ENCODE peak calls at places on chromosomes 12 and 14, in seven cellular contexts. M is A549, D is left lung, F is heart left ventricle, K is AG10803, G is testis, L is stomach. B is an unnamed sample.

GRCh38 chr12:25072901-25073645 is 121.9 kb downstream of the DNAI7 start:
- DNase-seq in K (no peak), F (no peak), L (no peak), G (no peak), D (no peak), M (no peak), B (no peak)

GRCh38 chr12:120368789-120369475 is at the start of gene MSI1:
- DNase-seq in K (no peak), F (no peak), L (no peak), D (no peak), M (no peak), G (no peak), B (no peak)

GRCh38 chr12:113261847-113262470 is 40.7 kb downstream of the TPCN1 start:
- DNase-seq in D (no peak), K (no peak), F (no peak), M (no peak), G (no peak), L (no peak), B (peak; percentile 55)

GRCh38 chr14:72352012-72352411 is 419.8 kb downstream of the RGS6 start:
- DNase-seq in L (no peak), K (no peak), M (no peak), F (no peak), G (no peak), D (no peak), B (no peak)

GRCh38 chr12:12327802-12328201 is 22.2 kb downstream of the MANSC1 start:
- DNase-seq in L (no peak), F (no peak), D (no peak), G (no peak), M (peak; percentile 82), K (peak; percentile 72), B (peak; percentile 82)

GRCh38 chr14:71680733-71681387 is 251.4 kb upstream of the RGS6 start:
- DNase-seq in D (no peak), M (no peak), K (no peak), L (no peak), F (no peak), G (no peak), B (no peak)

GRCh38 chr12:102883204-102883799 is 33.7 kb downstream of the PAH start:
- DNase-seq in D (no peak), M (peak; percentile 58), G (peak; percentile 82), F (no peak), L (peak; percentile 60), K (peak; percentile 43), B (peak; percentile 45)

GRCh38 chr12:94026566-94026965 is 121.8 kb upstream of the PLXNC1 start:
- DNase-seq in M (no peak), D (no peak), L (no peak), F (no peak), K (peak; percentile 43), G (no peak), B (no peak)

GRCh38 chr14:67814826-67815225 is 1.6 kb downstream of the ZFYVE26 start:
- DNase-seq in D (no peak), K (no peak), G (no peak), F (no peak), M (no peak), L (no peak), B (no peak)

GRCh38 chr12:65123435-65124063 is 2.4 kb upstream of the WIF1 start:
- DNase-seq in G (no peak), F (no peak), D (no peak), M (peak; percentile 51), K (peak; percentile 31), L (no peak), B (peak; percentile 61)

GRCh38 chr12:109436181-109436546 is 40.9 kb downstream of the KCTD10 start:
- DNase-seq in K (peak; percentile 58), G (no peak), M (no peak), D (no peak), F (no peak), L (no peak), B (no peak)

GRCh38 chr14:67999693-68000384 is 180.3 kb downstream of the RAD51B start:
- DNase-seq in G (no peak), L (no peak), M (peak; percentile 71), F (no peak), K (peak; percentile 81), D (no peak), B (peak; percentile 67)

GRCh38 chr12:104426926-104427546 is 29.7 kb upstream of the CHST11 start:
- DNase-seq in F (no peak), K (peak; percentile 86), M (no peak), D (no peak), G (no peak), L (no peak), B (peak; percentile 73)

GRCh38 chr12:100797246-100797645 is 2.7 kb downstream of the ANO4 start:
- DNase-seq in K (no peak), G (no peak), F (no peak), L (no peak), M (no peak), D (no peak), B (no peak)

GRCh38 chr12:5716221-5716620 is 228.8 kb downstream of the ANO2 start:
- DNase-seq in D (no peak), L (no peak), M (no peak), K (peak; percentile 32), G (no peak), F (no peak), B (no peak)

GRCh38 chr12:78241472-78241871 is 410.8 kb downstream of the NAV3 start:
- DNase-seq in M (no peak), L (no peak), G (no peak), D (no peak), F (no peak), K (no peak), B (no peak)

GRCh38 chr12:109581856-109582255 is 8.3 kb downstream of the MVK start:
- DNase-seq in M (no peak), G (no peak), L (no peak), F (no peak), K (peak; percentile 19), D (peak; percentile 58), B (peak; percentile 72)

GRCh38 chr14:23831591-23831990 is 122.0 kb upstream of the DHRS4 start:
- DNase-seq in D (no peak), K (no peak), L (no peak), F (no peak), M (no peak), G (no peak), B (peak; percentile 3)

GRCh38 chr14:91405241-91405721 is 12.3 kb downstream of the CCDC88C start:
- DNase-seq in D (no peak), F (no peak), K (no peak), M (no peak), L (no peak), G (no peak), B (no peak)

DNA sequence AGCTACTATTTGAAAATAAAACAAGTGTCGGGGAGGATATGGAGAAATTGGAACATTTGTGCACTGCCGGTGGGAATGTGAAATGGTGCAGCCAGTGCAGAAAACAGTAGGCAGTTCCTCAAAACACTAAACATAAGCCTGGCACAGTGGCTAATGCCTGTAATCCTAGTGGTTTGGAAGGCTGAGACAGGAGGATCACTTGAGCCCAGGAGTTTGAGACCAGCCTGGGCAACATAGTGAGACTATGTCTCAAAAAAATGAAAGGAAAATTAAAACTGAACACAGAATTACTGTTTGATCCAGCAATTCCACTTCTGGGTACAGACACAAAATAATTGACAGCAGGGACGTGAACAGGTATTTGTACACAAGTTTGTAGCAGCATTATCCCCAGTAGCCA is 12.6 kb downstream of the SIVA1 start:
- DNase-seq in D (no peak), F (no peak), L (no peak), G (no peak), K (no peak), M (no peak), B (no peak)
- H3K4me3 ChIP-seq in D (no peak overlapping the region), F (no peak overlapping the region), L (no peak overlapping the region), G (no peak overlapping the region), K (no peak overlapping the region), M (no peak overlapping the region), B (no peak overlapping the region)

GRCh38 chr12:68065687-68066086 is 76.4 kb downstream of the IFNG-AS1 start:
- DNase-seq in G (no peak), D (no peak), F (no peak), K (no peak), L (no peak), M (no peak), B (no peak)

GRCh38 chr12:68069276-68069675 is 80.0 kb downstream of the IFNG-AS1 start:
- DNase-seq in L (no peak), F (no peak), G (no peak), D (no peak), M (no peak), K (no peak), B (no peak)

GRCh38 chr12:68070957-68071356 is 81.7 kb downstream of the IFNG-AS1 start:
- DNase-seq in K (no peak), F (no peak), M (no peak), D (no peak), L (no peak), G (no peak), B (no peak)

GRCh38 chr12:68065163-68065562 is 75.9 kb downstream of the IFNG-AS1 start:
- DNase-seq in M (no peak), K (no peak), G (no peak), D (no peak), F (no peak), L (no peak), B (no peak)

GRCh38 chr12:68067762-68068376 is 78.6 kb downstream of the IFNG-AS1 start:
- DNase-seq in K (peak; percentile 1), D (no peak), L (no peak), M (peak; percentile 12), G (no peak), F (no peak), B (peak; percentile 15)
- TF ChIP-seq CTCF in K (peak; percentile 50), D (no peak), L (no peak), M (no peak), G (no peak), F (no peak), B (peak; percentile 63)

DNA sequence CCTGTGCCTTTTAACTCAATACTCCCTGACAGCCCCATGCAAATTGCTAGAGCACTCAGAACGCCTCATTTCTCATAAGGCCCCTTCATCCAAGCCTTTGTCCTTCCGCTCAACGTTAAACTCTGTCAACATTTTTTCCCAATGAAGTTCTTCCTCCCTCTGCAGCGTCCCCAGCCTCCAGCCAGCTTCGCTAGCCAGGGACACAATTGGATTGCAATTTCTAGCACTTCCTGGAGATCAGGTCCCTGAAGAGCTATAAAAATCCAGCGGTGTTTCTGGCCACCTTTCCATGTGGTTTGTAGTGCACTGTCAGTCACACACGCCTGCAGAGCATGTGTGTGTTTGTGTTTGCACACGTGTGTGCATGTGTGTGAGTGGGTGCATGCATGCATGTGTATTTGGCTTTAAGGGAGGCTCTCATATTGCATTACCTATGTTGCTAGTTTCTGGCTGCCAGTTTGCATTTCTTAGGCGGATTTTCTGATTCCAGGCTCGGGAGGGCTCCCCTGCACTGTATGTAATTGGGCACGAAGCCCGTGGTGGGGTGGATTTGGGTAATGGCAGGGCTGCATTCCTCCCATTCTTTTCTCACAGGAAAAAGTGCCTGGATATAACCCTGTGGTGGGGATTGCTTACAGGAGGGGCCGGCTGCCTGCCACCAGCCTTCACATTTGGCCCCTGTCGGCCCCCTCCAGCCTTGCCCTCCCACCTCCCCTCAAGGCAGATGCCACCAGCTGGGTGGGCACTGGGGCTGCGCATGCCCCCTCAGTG is 73.8 kb downstream of the TSPAN9 start:
- DNase-seq in F (no peak), G (no peak), M (no peak), D (no peak), L (no peak), K (peak; percentile 80), B (peak; percentile 73)
- H3K4me3 ChIP-seq in F (no peak overlapping the region), G (no peak overlapping the region), M (no peak overlapping the region), D (no peak overlapping the region), L (no peak overlapping the region), K (peak overlapping the region; percentile 34), B (no peak overlapping the region)

GRCh38 chr14:78170203-78170602 is at the start of gene NRXN3:
- DNase-seq in M (peak; percentile 16), L (no peak), F (no peak), G (peak; percentile 69), D (no peak), K (no peak), B (peak; percentile 6)

GRCh38 chr14:78162202-78162601 is 8.0 kb upstream of the NRXN3 start:
- DNase-seq in M (no peak), L (no peak), K (no peak), D (no peak), F (no peak), G (no peak), B (peak; percentile 22)

GRCh38 chr14:78164226-78164853 is 5.8 kb upstream of the NRXN3 start:
- DNase-seq in L (peak; percentile 47), D (no peak), K (no peak), G (peak; percentile 65), F (no peak), M (peak; percentile 48), B (peak; percentile 8)
- TF ChIP-seq CTCF in L (peak; percentile 34), D (peak; percentile 36), K (no peak), G (peak; percentile 44), F (peak; percentile 43), M (peak; percentile 49), B (peak; percentile 54)

B was measured in choroid plexus epithelial cell.